ENCODE peak calls at places on chromosomes 4 and X, in six cellular contexts. C is neuronal stem cell, Q is GM23338, B is IMR-90, A is GM23248, I is MM.1S. F is an unnamed sample.
A peak's percentile ranks its signal among the peaks of the same experiment; 100 is the strongest.

GRCh38 chr4:127783026-127783769 is 1.1 kb downstream of the HSPA4L start:
- DNase-seq in C (peak; percentile 17), Q (peak; percentile 69), B (peak; percentile 65), A (peak; percentile 66), I (peak; percentile 52), F (peak; percentile 64)

GRCh38 chr4:40466789-40467188 is 131.7 kb downstream of the CHRNA9 start:
- DNase-seq in C (no peak), Q (no peak), B (no peak), A (no peak), I (no peak), F (no peak)

GRCh38 chrX:7119927-7120577 is 27.5 kb upstream of the STS start:
- DNase-seq in C (no peak), Q (no peak), B (no peak), A (no peak), I (no peak), F (no peak)

GRCh38 chr4:25098964-25099843 is 61.0 kb downstream of the SEPSECS start:
- DNase-seq in C (no peak), Q (no peak), B (peak; percentile 63), A (peak; percentile 75), I (no peak), F (peak; percentile 54)

GRCh38 chr4:169957785-169958184 is 68.4 kb downstream of the MFAP3L start:
- DNase-seq in C (no peak), Q (no peak), B (no peak), A (peak; percentile 20), I (no peak), F (no peak)

GRCh38 chr4:87188063-87188462 is 32.4 kb downstream of the KLHL8 start:
- DNase-seq in C (no peak), Q (no peak), B (peak; percentile 65), A (no peak), I (no peak), F (no peak)

GRCh38 chr4:119536572-119537528 is 91.8 kb downstream of the PDE5A start:
- DNase-seq in C (no peak), Q (no peak), B (peak; percentile 82), A (peak; percentile 64), I (no peak), F (no peak)

GRCh38 chrX:122703762-122704161 is 480.3 kb upstream of the GRIA3 start:
- DNase-seq in C (no peak), Q (peak; percentile 1), B (no peak), A (peak; percentile 37), I (no peak), F (no peak)

GRCh38 chr4:18695733-18696527 is 674.4 kb upstream of the LCORL start:
- DNase-seq in C (no peak), Q (peak; percentile 47), B (no peak), A (no peak), I (no peak), F (no peak)

GRCh38 chr4:174398728-174399127 is 115.0 kb downstream of the CEP44 start:
- DNase-seq in C (no peak), Q (no peak), B (peak; percentile 68), A (peak; percentile 80), I (no peak), F (no peak)

GRCh38 chr4:94435874-94436273 is 15.9 kb upstream of the PDLIM5 start:
- DNase-seq in C (no peak), Q (no peak), B (no peak), A (no peak), I (no peak), F (no peak)

GRCh38 chr4:102223461-102223860 is 121.8 kb downstream of the SLC39A8 start:
- DNase-seq in C (no peak), Q (no peak), B (no peak), A (no peak), I (no peak), F (no peak)

GRCh38 chr4:183403486-183403885 is 41.0 kb upstream of the CDKN2AIP start:
- DNase-seq in C (no peak), Q (no peak), B (no peak), A (peak; percentile 30), I (no peak), F (no peak)
- H2AFZ ChIP-seq in C (no peak overlapping the region), Q (no peak overlapping the region), B (no peak overlapping the region), A (no peak overlapping the region), I (no peak overlapping the region), F (no peak overlapping the region)

GRCh38 chr4:73619351-73619750 is 885 bp downstream of the RASSF6 start:
- DNase-seq in C (no peak), Q (no peak), B (no peak), A (no peak), I (no peak), F (no peak)
- H3K4me3 ChIP-seq in C (no peak overlapping the region), Q (no peak overlapping the region), B (no peak overlapping the region), A (no peak overlapping the region), I (peak overlapping the region; percentile 58), F (peak overlapping the region; percentile 37)

GRCh38 chr4:58188313-58188712 is 1078.1 kb upstream of the IGFBP7 start:
- DNase-seq in C (no peak), Q (no peak), B (no peak), A (no peak), I (no peak), F (no peak)

GRCh38 chr4:58192217-58192616 is 1082.0 kb upstream of the IGFBP7 start:
- DNase-seq in C (no peak), Q (peak; percentile 62), B (no peak), A (no peak), I (no peak), F (no peak)

GRCh38 chr4:58191086-58191485 is 1080.9 kb upstream of the IGFBP7 start:
- DNase-seq in C (no peak), Q (no peak), B (no peak), A (no peak), I (no peak), F (no peak)
- H2AFZ ChIP-seq in C (no peak overlapping the region), Q (no peak overlapping the region), B (no peak overlapping the region), A (no peak overlapping the region), I (no peak overlapping the region), F (no peak overlapping the region)

GRCh38 chr4:147683717-147684700 is at the start of gene PRMT9:
- DNase-seq in C (peak; percentile 67), Q (peak; percentile 86), B (peak; percentile 97), A (peak; percentile 96), I (peak; percentile 92), F (peak; percentile 95)

GRCh38 chr4:147678796-147679549 is 5.0 kb downstream of the PRMT9 start:
- DNase-seq in C (no peak), Q (peak; percentile 86), B (peak; percentile 41), A (no peak), I (peak; percentile 31), F (no peak)

GRCh38 chr4:147683172-147683571 is 791 bp downstream of the PRMT9 start:
- DNase-seq in C (no peak), Q (peak; percentile 11), B (peak; percentile 32), A (peak; percentile 73), I (peak; percentile 42), F (peak; percentile 41)

GRCh38 chr4:147678121-147678520 is 5.8 kb downstream of the PRMT9 start:
- DNase-seq in C (no peak), Q (no peak), B (no peak), A (no peak), I (no peak), F (no peak)

GRCh38 chr4:147682755-147683154 is 1.2 kb downstream of the PRMT9 start:
- DNase-seq in C (no peak), Q (no peak), B (peak; percentile 56), A (peak; percentile 9), I (no peak), F (no peak)
- H3K4me3 ChIP-seq in C (peak overlapping the region; percentile 77), Q (peak overlapping the region; percentile 81), B (peak overlapping the region; percentile 82), A (peak overlapping the region; percentile 96), I (peak overlapping the region; percentile 79), F (peak overlapping the region; percentile 27)

GRCh38 chrX:20437678-20438077 is 171.0 kb upstream of the RPS6KA3 start:
- DNase-seq in C (no peak), Q (no peak), B (no peak), A (no peak), I (peak; percentile 57), F (no peak)
- H2AFZ ChIP-seq in C (no peak overlapping the region), Q (no peak overlapping the region), B (no peak overlapping the region), A (no peak overlapping the region), I (peak overlapping the region; percentile 15), F (no peak overlapping the region)

GRCh38 chr4:75673959-75674328 is 733 bp upstream of the G3BP2 start:
- DNase-seq in C (no peak), Q (peak; percentile 28), B (no peak), A (no peak), I (no peak), F (no peak)

GRCh38 chr4:75673027-75673958 is at the start of gene G3BP2:
- DNase-seq in C (peak; percentile 97), Q (peak; percentile 99), B (peak; percentile 98), A (peak; percentile 99), I (peak; percentile 99), F (peak; percentile 99)

GRCh38 chr4:75671802-75672421 is 1.3 kb downstream of the G3BP2 start:
- DNase-seq in C (no peak), Q (no peak), B (no peak), A (peak; percentile 29), I (no peak), F (peak; percentile 14)

GRCh38 chr4:75675004-75675531 is 1.9 kb upstream of the G3BP2 start:
- DNase-seq in C (no peak), Q (peak; percentile 45), B (no peak), A (no peak), I (no peak), F (peak; percentile 17)

DNA sequence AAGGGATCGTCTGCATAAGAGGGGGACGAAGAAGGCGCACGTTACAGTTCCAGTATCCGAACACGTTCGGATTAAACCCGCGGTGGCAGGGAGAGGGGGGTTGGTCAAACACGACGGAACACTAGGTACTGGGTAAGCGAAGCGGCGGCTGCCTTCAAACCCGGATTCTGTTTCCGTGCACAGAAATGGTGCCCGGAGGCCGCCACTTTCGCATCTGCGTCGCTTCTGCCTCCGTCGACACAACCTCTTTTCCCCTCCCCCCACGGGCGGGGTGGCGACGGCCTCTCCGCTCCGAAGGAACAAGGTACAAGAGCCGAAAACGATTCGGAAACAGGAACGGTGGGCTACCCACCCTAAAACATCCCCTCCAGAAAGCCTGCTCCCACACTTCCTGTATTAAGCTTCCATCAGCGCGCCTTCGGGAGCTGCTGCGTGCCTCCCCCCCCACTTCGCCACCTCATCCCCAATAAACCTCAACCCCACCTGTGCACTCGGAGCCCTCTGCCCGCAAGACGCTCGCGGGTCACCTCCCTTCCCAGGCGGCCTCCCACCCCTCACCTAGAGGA is 667 bp downstream of the G3BP2 start:
- DNase-seq in C (peak; percentile 29), Q (peak; percentile 67), B (peak; percentile 41), A (peak; percentile 79), I (peak; percentile 72), F (peak; percentile 71)
- H3K4me3 ChIP-seq in C (peak overlapping the region; percentile 87), Q (peak overlapping the region; percentile 95), B (peak overlapping the region; percentile 93), A (peak overlapping the region; percentile 97), I (peak overlapping the region; percentile 99), F (peak overlapping the region; percentile 91)

F was measured in hepatocyte.